ENCODE peak calls at places on chromosomes 2 and 18, in four cellular contexts. S is OCI-LY7, E is right lobe of liver, U is cardiac muscle cell. I is an unnamed sample.

GRCh38 chr2:167826906-167827305 is 420.5 kb downstream of the STK39 start:
- DNase-seq in S (no peak), E (no peak), U (no peak), I (no peak)

GRCh38 chr2:37875332-37875976 is 49.6 kb upstream of the RMDN2 start:
- DNase-seq in S (no peak), E (no peak), U (no peak), I (no peak)

GRCh38 chr2:204655626-204656025 is 110.4 kb downstream of the PARD3B start:
- DNase-seq in S (no peak), E (no peak), U (no peak), I (no peak)

GRCh38 chr2:105489168-105489878 is 90.5 kb upstream of the FHL2 start:
- DNase-seq in S (no peak), E (no peak), U (no peak), I (no peak)

GRCh38 chr2:6370753-6371152 is 495.0 kb downstream of the CMPK2 start:
- DNase-seq in S (no peak), E (no peak), U (no peak), I (no peak)

GRCh38 chr2:147792966-147793617 is 51.7 kb upstream of the ACVR2A start:
- DNase-seq in S (no peak), E (no peak), U (no peak), I (no peak)

GRCh38 chr18:27843783-27844415 is 333.0 kb downstream of the CDH2 start:
- DNase-seq in S (no peak), E (no peak), U (no peak), I (no peak)

GRCh38 chr18:30679285-30679930 is 363.1 kb downstream of the DSC3 start:
- DNase-seq in S (no peak), E (no peak), U (peak; percentile 36), I (no peak)

GRCh38 chr18:23354625-23355024 is 98.5 kb upstream of the RIOK3 start:
- DNase-seq in S (no peak), E (no peak), U (no peak), I (no peak)

GRCh38 chr2:113711857-113712256 is 44.6 kb downstream of the SLC35F5 start:
- DNase-seq in S (no peak), E (no peak), U (no peak), I (no peak)

GRCh38 chr2:1518891-1519530 is 105.7 kb downstream of the TPO start:
- DNase-seq in S (no peak), E (peak; percentile 45), U (no peak), I (no peak)

GRCh38 chr2:240840435-240841060 is 20.5 kb upstream of the KIF1A start:
- DNase-seq in S (peak; percentile 22), E (no peak), U (peak; percentile 89), I (peak; percentile 49)

GRCh38 chr2:191691016-191691725 is 13.2 kb downstream of the NABP1 start:
- DNase-seq in S (peak; percentile 74), E (no peak), U (peak; percentile 64), I (peak; percentile 72)

GRCh38 chr2:128514555-128514955 is 195.9 kb upstream of the HS6ST1 start:
- DNase-seq in S (no peak), E (no peak), U (no peak), I (no peak)

GRCh38 chr2:170396799-170397459 is 219.0 kb downstream of the MYO3B start:
- DNase-seq in S (peak; percentile 10), E (no peak), U (no peak), I (no peak)

GRCh38 chr2:75194184-75194868 is 5.0 kb downstream of the TACR1 start:
- DNase-seq in S (no peak), E (no peak), U (no peak), I (no peak)

GRCh38 chr2:26770986-26771586 is 7.0 kb downstream of the SLC35F6 start:
- DNase-seq in S (peak; percentile 44), E (peak; percentile 91), U (no peak), I (peak; percentile 61)

GRCh38 chr18:65544701-65545100 is 206.1 kb upstream of the CDH7 start:
- DNase-seq in S (no peak), E (no peak), U (no peak), I (no peak)

GRCh38 chr2:58891828-58892366 is 650.8 kb upstream of the FANCL start:
- DNase-seq in S (no peak), E (no peak), U (no peak), I (no peak)

GRCh38 chr2:127165539-127165935 is 54.6 kb downstream of the CYP27C1 start:
- DNase-seq in S (no peak), E (peak; percentile 70), U (peak; percentile 42), I (no peak)

GRCh38 chr2:118098307-118098706 is 10.0 kb downstream of the INSIG2 start:
- DNase-seq in S (no peak), E (no peak), U (no peak), I (no peak)

GRCh38 chr2:204282525-204282924 is 262.8 kb upstream of the PARD3B start:
- DNase-seq in S (no peak), E (no peak), U (no peak), I (no peak)

DNA sequence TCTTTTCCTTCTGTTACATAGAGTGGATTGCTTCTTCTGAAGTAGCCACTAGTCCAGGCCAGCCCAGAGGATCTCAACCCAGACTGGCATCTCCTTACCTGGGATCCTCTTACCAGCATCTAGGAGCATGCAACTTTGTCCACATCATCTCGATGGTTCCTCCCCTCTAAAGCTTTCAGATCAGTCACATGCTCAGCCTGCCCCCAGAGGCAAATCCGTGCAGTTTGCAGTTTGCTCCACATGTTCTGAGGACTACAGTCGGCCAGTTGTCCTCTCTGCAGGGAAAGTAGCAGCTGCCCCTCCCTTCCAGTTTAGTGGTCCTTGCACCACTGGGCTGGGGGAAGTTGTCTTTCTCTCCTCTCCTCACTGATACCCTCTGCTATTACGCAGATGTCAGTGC is 259.8 kb upstream of the APCDD1 start:
- DNase-seq in S (no peak), E (no peak), U (no peak), I (no peak)
- TF ChIP-seq CTCF in S (peak; percentile 25), E (no peak), U (no peak), I (no peak)

GRCh38 chr2:209936106-209936663 is 66.3 kb upstream of the RPE start:
- DNase-seq in S (peak; percentile 1), E (no peak), U (no peak), I (no peak)
- TF ChIP-seq CTCF in S (peak; percentile 43), E (no peak), U (no peak), I (no peak)

GRCh38 chr2:17124575-17125318 is 393.5 kb downstream of the RAD51AP2 start:
- DNase-seq in S (peak; percentile 7), E (no peak), U (no peak), I (no peak)
- TF ChIP-seq CTCF in S (no peak), E (no peak), U (no peak), I (no peak)

DNA sequence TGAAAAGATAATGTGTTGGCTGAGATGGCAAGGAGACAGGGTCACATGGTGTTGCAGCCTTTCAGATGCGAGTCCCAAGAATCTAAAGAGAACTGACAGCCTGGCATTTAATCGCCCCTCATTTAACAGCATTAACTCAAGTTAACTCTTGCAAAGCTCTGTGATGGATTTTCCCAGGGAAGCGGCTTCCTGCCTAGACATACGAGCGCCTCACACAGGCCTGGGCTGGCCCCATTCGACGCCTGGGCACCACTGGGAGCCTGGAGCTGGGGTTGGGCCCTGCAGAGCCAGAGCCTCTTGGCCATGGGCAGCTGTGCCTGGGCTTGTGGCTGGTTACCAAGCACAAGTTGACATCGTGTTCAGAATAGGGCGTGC is 140.8 kb downstream of the SEPTIN10 start:
- DNase-seq in S (no peak), E (no peak), U (no peak), I (no peak)
- TF ChIP-seq CTCF in S (no peak), E (no peak), U (no peak), I (no peak)